ENCODE peak calls at places on chromosomes 16 and 17, in seven cellular contexts. One of them, this sample, is unnamed.

GRCh38 chr17:65920996-65921395 is 270.9 kb downstream of the CEP112 start:
- DNase-seq in mesendoderm: peak; percentile 46
- DNase-seq in mesenchymal stem cell: no peak
- DNase-seq in H9: no peak
- DNase-seq in neuronal stem cell: no peak
- DNase-seq in H1: no peak
- DNase-seq in trophoblast cell: no peak
- DNase-seq in this sample: no peak

GRCh38 chr17:9825751-9826150 is at the start of gene GLP2R:
- DNase-seq in mesendoderm: no peak
- DNase-seq in mesenchymal stem cell: no peak
- DNase-seq in H9: no peak
- DNase-seq in neuronal stem cell: no peak
- DNase-seq in H1: no peak
- DNase-seq in trophoblast cell: no peak
- DNase-seq in this sample: no peak

GRCh38 chr16:11916524-11917285 is 949 bp upstream of the GSPT1 start:
- DNase-seq in mesendoderm: peak; percentile 47
- DNase-seq in mesenchymal stem cell: peak; percentile 65
- DNase-seq in H9: no peak
- DNase-seq in neuronal stem cell: no peak
- DNase-seq in H1: no peak
- DNase-seq in trophoblast cell: peak; percentile 35
- DNase-seq in this sample: peak; percentile 41

GRCh38 chr16:11877374-11877773 is 26.0 kb upstream of the RSL1D1 start:
- DNase-seq in mesendoderm: no peak
- DNase-seq in mesenchymal stem cell: no peak
- DNase-seq in H9: no peak
- DNase-seq in neuronal stem cell: no peak
- DNase-seq in H1: no peak
- DNase-seq in trophoblast cell: peak; percentile 98
- DNase-seq in this sample: peak; percentile 43

GRCh38 chr16:89392881-89393730 is 97.3 kb downstream of the ANKRD11 start:
- DNase-seq in mesendoderm: peak; percentile 84
- DNase-seq in mesenchymal stem cell: no peak
- DNase-seq in H9: peak; percentile 74
- DNase-seq in neuronal stem cell: no peak
- DNase-seq in H1: peak; percentile 61
- DNase-seq in trophoblast cell: no peak
- DNase-seq in this sample: no peak

GRCh38 chr16:30351586-30352419 is 3.3 kb downstream of the CD2BP2 start:
- DNase-seq in mesendoderm: no peak
- DNase-seq in mesenchymal stem cell: no peak
- DNase-seq in H9: no peak
- DNase-seq in neuronal stem cell: no peak
- DNase-seq in H1: no peak
- DNase-seq in trophoblast cell: no peak
- DNase-seq in this sample: peak; percentile 90

GRCh38 chr17:17822189-17822978 is 14.4 kb downstream of the SREBF1 start:
- DNase-seq in mesendoderm: no peak
- DNase-seq in mesenchymal stem cell: peak; percentile 59
- DNase-seq in H9: no peak
- DNase-seq in neuronal stem cell: no peak
- DNase-seq in H1: no peak
- DNase-seq in trophoblast cell: no peak
- DNase-seq in this sample: peak; percentile 87

GRCh38 chr17:70031341-70031740 is 43.7 kb upstream of the KCNJ16 start:
- DNase-seq in mesendoderm: no peak
- DNase-seq in mesenchymal stem cell: no peak
- DNase-seq in H9: no peak
- DNase-seq in neuronal stem cell: no peak
- DNase-seq in H1: no peak
- DNase-seq in trophoblast cell: no peak
- DNase-seq in this sample: peak; percentile 7

GRCh38 chr17:76388966-76389888 is 4.8 kb downstream of the SPHK1 start:
- DNase-seq in mesendoderm: no peak
- DNase-seq in mesenchymal stem cell: no peak
- DNase-seq in H9: peak; percentile 78
- DNase-seq in neuronal stem cell: no peak
- DNase-seq in H1: no peak
- DNase-seq in trophoblast cell: peak; percentile 50
- DNase-seq in this sample: no peak

GRCh38 chr16:19203374-19203966 is 35.4 kb downstream of the SYT17 start:
- DNase-seq in mesendoderm: no peak
- DNase-seq in mesenchymal stem cell: peak; percentile 15
- DNase-seq in H9: no peak
- DNase-seq in neuronal stem cell: no peak
- DNase-seq in H1: no peak
- DNase-seq in trophoblast cell: peak; percentile 59
- DNase-seq in this sample: no peak

GRCh38 chr16:55406651-55407050 is 72.3 kb upstream of the MMP2 start:
- DNase-seq in mesendoderm: no peak
- DNase-seq in mesenchymal stem cell: no peak
- DNase-seq in H9: no peak
- DNase-seq in neuronal stem cell: no peak
- DNase-seq in H1: no peak
- DNase-seq in trophoblast cell: no peak
- DNase-seq in this sample: no peak

GRCh38 chr16:64615647-64616280 is 506.1 kb downstream of the CDH11 start:
- DNase-seq in mesendoderm: peak; percentile 92
- DNase-seq in mesenchymal stem cell: peak; percentile 41
- DNase-seq in H9: peak; percentile 75
- DNase-seq in neuronal stem cell: peak; percentile 39
- DNase-seq in H1: peak; percentile 19
- DNase-seq in trophoblast cell: no peak
- DNase-seq in this sample: peak; percentile 1

GRCh38 chr17:83080641-83081560 is 1.5 kb downstream of the METRNL start:
- DNase-seq in mesendoderm: no peak
- DNase-seq in mesenchymal stem cell: peak; percentile 26
- DNase-seq in H9: no peak
- DNase-seq in neuronal stem cell: no peak
- DNase-seq in H1: no peak
- DNase-seq in trophoblast cell: no peak
- DNase-seq in this sample: peak; percentile 24

GRCh38 chr16:29784901-29785500 is 5.5 kb upstream of the KIF22 start:
- DNase-seq in mesendoderm: peak; percentile 88
- DNase-seq in mesenchymal stem cell: peak; percentile 77
- DNase-seq in H9: peak; percentile 92
- DNase-seq in neuronal stem cell: peak; percentile 48
- DNase-seq in H1: peak; percentile 70
- DNase-seq in trophoblast cell: no peak
- DNase-seq in this sample: peak; percentile 22

GRCh38 chr16:11955713-11956123 is 9.3 kb upstream of the TNFRSF17 start:
- DNase-seq in mesendoderm: peak; percentile 34
- DNase-seq in mesenchymal stem cell: peak; percentile 97
- DNase-seq in H9: no peak
- DNase-seq in neuronal stem cell: no peak
- DNase-seq in H1: no peak
- DNase-seq in trophoblast cell: peak; percentile 94
- DNase-seq in this sample: peak; percentile 98

GRCh38 chr17:71494456-71494855 is 626.4 kb upstream of the SOX9 start:
- DNase-seq in mesendoderm: no peak
- DNase-seq in mesenchymal stem cell: no peak
- DNase-seq in H9: no peak
- DNase-seq in neuronal stem cell: no peak
- DNase-seq in H1: no peak
- DNase-seq in trophoblast cell: no peak
- DNase-seq in this sample: no peak

GRCh38 chr17:2102931-2103398 is 48.1 kb downstream of the HIC1 start:
- DNase-seq in mesendoderm: no peak
- DNase-seq in mesenchymal stem cell: peak; percentile 47
- DNase-seq in H9: no peak
- DNase-seq in neuronal stem cell: no peak
- DNase-seq in H1: no peak
- DNase-seq in trophoblast cell: no peak
- DNase-seq in this sample: peak; percentile 90

GRCh38 chr17:44830359-44831269 is 527 bp upstream of the GJC1 start:
- DNase-seq in mesendoderm: peak; percentile 79
- DNase-seq in mesenchymal stem cell: peak; percentile 51
- DNase-seq in H9: peak; percentile 73
- DNase-seq in neuronal stem cell: no peak
- DNase-seq in H1: peak; percentile 67
- DNase-seq in trophoblast cell: peak; percentile 63
- DNase-seq in this sample: no peak

GRCh38 chr16:30948087-30948955 is 547 bp upstream of the ORAI3 start:
- DNase-seq in mesendoderm: peak; percentile 100
- DNase-seq in mesenchymal stem cell: peak; percentile 100
- DNase-seq in H9: peak; percentile 100
- DNase-seq in neuronal stem cell: peak; percentile 100
- DNase-seq in H1: peak; percentile 98
- DNase-seq in trophoblast cell: peak; percentile 85
- DNase-seq in this sample: peak; percentile 96

GRCh38 chr17:6648181-6648580 is 3.2 kb downstream of the MED31 start:
- DNase-seq in mesendoderm: peak; percentile 47
- DNase-seq in mesenchymal stem cell: peak; percentile 22
- DNase-seq in H9: no peak
- DNase-seq in neuronal stem cell: no peak
- DNase-seq in H1: no peak
- DNase-seq in trophoblast cell: no peak
- DNase-seq in this sample: no peak

GRCh38 chr16:29743827-29744531 is 1.8 kb downstream of the C16orf54 start:
- DNase-seq in mesendoderm: no peak
- DNase-seq in mesenchymal stem cell: no peak
- DNase-seq in H9: no peak
- DNase-seq in neuronal stem cell: no peak
- DNase-seq in H1: no peak
- DNase-seq in trophoblast cell: no peak
- DNase-seq in this sample: no peak

GRCh38 chr17:9645858-9646555 is 690 bp downstream of the USP43 start:
- DNase-seq in mesendoderm: peak; percentile 74
- DNase-seq in mesenchymal stem cell: peak; percentile 50
- DNase-seq in H9: peak; percentile 77
- DNase-seq in neuronal stem cell: peak; percentile 27
- DNase-seq in H1: no peak
- DNase-seq in trophoblast cell: peak; percentile 57
- DNase-seq in this sample: no peak

GRCh38 chr17:43769859-43770258 is 8.9 kb downstream of the DUSP3 start:
- DNase-seq in mesendoderm: no peak
- DNase-seq in mesenchymal stem cell: no peak
- DNase-seq in H9: no peak
- DNase-seq in neuronal stem cell: no peak
- DNase-seq in H1: no peak
- DNase-seq in trophoblast cell: no peak
- DNase-seq in this sample: no peak

GRCh38 chr17:5785343-5785742 is 201.0 kb upstream of the NLRP1 start:
- DNase-seq in mesendoderm: no peak
- DNase-seq in mesenchymal stem cell: peak; percentile 73
- DNase-seq in H9: no peak
- DNase-seq in neuronal stem cell: no peak
- DNase-seq in H1: no peak
- DNase-seq in trophoblast cell: peak; percentile 80
- DNase-seq in this sample: peak; percentile 76

GRCh38 chr16:85916141-85916890 is 17.4 kb downstream of the IRF8 start:
- DNase-seq in mesendoderm: no peak
- DNase-seq in mesenchymal stem cell: no peak
- DNase-seq in H9: no peak
- DNase-seq in neuronal stem cell: no peak
- DNase-seq in H1: no peak
- DNase-seq in trophoblast cell: peak; percentile 99
- DNase-seq in this sample: no peak

GRCh38 chr16:85781685-85782370 is 17.5 kb downstream of the EMC8 start:
- DNase-seq in mesendoderm: no peak
- DNase-seq in mesenchymal stem cell: no peak
- DNase-seq in H9: no peak
- DNase-seq in neuronal stem cell: no peak
- DNase-seq in H1: no peak
- DNase-seq in trophoblast cell: no peak
- DNase-seq in this sample: peak; percentile 66

GRCh38 chr16:89187337-89188063 is 12.8 kb downstream of the SLC22A31 start:
- DNase-seq in mesendoderm: no peak
- DNase-seq in mesenchymal stem cell: peak; percentile 45
- DNase-seq in H9: no peak
- DNase-seq in neuronal stem cell: no peak
- DNase-seq in H1: no peak
- DNase-seq in trophoblast cell: peak; percentile 29
- DNase-seq in this sample: no peak

DNA sequence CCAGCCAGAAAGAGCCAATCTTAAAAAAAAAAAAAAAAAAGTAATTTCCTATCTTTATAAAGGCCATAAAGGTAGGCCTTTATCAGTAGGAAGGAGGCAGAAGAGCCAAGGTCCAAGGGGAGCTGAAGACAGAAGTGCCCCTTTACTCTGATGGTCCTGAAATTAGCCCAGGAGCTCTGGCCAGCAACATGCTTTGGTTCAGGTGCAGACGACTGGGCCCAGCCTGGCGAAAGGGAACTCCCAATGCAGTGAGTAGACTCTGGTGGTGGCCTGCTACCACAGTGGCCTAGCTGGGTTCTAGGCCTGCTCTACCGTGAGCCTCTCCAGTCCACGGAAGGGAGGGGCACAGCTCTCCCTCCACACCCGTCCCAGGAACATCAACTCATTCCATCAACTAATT is 23.1 kb upstream of the MEIOB start:
- DNase-seq in mesendoderm: no peak
- DNase-seq in mesenchymal stem cell: no peak
- DNase-seq in H9: no peak
- DNase-seq in neuronal stem cell: no peak
- DNase-seq in H1: no peak
- DNase-seq in trophoblast cell: no peak
- DNase-seq in this sample: no peak
- H3K4ac ChIP-seq in mesendoderm: no peak overlapping the region
- H3K4ac ChIP-seq in mesenchymal stem cell: no peak overlapping the region
- H3K4ac ChIP-seq in H9: no peak overlapping the region
- H3K4ac ChIP-seq in neuronal stem cell: no peak overlapping the region
- H3K4ac ChIP-seq in H1: no peak overlapping the region
- H3K4ac ChIP-seq in trophoblast cell: no peak overlapping the region
- H3K4ac ChIP-seq in this sample: no peak overlapping the region

GRCh38 chr17:61584266-61584665 is 6.8 kb downstream of the NACA2 start:
- DNase-seq in mesendoderm: no peak
- DNase-seq in mesenchymal stem cell: no peak
- DNase-seq in H9: no peak
- DNase-seq in neuronal stem cell: no peak
- DNase-seq in H1: no peak
- DNase-seq in trophoblast cell: no peak
- DNase-seq in this sample: no peak
- H2BK120ac ChIP-seq in mesendoderm: no peak overlapping the region
- H2BK120ac ChIP-seq in mesenchymal stem cell: no peak overlapping the region
- H2BK120ac ChIP-seq in H9: no peak overlapping the region
- H2BK120ac ChIP-seq in neuronal stem cell: no peak overlapping the region
- H2BK120ac ChIP-seq in H1: no peak overlapping the region
- H2BK120ac ChIP-seq in trophoblast cell: no peak overlapping the region
- H2BK120ac ChIP-seq in this sample: no peak overlapping the region

GRCh38 chr17:51505450-51505849 is 245.1 kb downstream of the UTP18 start:
- DNase-seq in mesendoderm: no peak
- DNase-seq in mesenchymal stem cell: no peak
- DNase-seq in H9: no peak
- DNase-seq in neuronal stem cell: no peak
- DNase-seq in H1: no peak
- DNase-seq in trophoblast cell: no peak
- DNase-seq in this sample: no peak
- H3K4ac ChIP-seq in mesendoderm: no peak overlapping the region
- H3K4ac ChIP-seq in mesenchymal stem cell: no peak overlapping the region
- H3K4ac ChIP-seq in H9: no peak overlapping the region
- H3K4ac ChIP-seq in neuronal stem cell: no peak overlapping the region
- H3K4ac ChIP-seq in H1: no peak overlapping the region
- H3K4ac ChIP-seq in trophoblast cell: no peak overlapping the region
- H3K4ac ChIP-seq in this sample: no peak overlapping the region

DNA sequence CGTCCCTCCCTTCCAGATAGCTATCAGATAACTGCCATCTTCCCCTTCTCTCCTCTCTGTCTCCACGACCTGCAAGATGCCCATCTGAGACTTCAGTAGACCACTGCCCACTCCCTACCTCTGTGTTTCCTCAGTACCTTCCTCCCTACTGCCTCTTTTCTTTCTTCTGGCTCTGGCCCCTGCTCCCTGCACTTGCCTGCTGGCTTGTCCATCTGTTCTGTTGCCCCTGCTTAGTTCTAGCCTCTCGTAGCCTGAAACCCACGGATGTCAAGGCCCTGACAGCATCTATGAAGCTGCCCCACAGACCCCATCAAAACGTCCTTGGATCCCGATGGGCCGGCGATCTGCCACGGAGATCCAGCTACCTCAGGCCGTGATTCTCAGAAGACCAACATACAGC is 53.0 kb downstream of the ELAC2 start:
- DNase-seq in mesendoderm: no peak
- DNase-seq in mesenchymal stem cell: no peak
- DNase-seq in H9: no peak
- DNase-seq in neuronal stem cell: no peak
- DNase-seq in H1: no peak
- DNase-seq in trophoblast cell: no peak
- DNase-seq in this sample: no peak
- H2BK120ac ChIP-seq in mesendoderm: no peak overlapping the region
- H2BK120ac ChIP-seq in mesenchymal stem cell: no peak overlapping the region
- H2BK120ac ChIP-seq in H9: no peak overlapping the region
- H2BK120ac ChIP-seq in neuronal stem cell: no peak overlapping the region
- H2BK120ac ChIP-seq in H1: no peak overlapping the region
- H2BK120ac ChIP-seq in trophoblast cell: no peak overlapping the region
- H2BK120ac ChIP-seq in this sample: no peak overlapping the region